ENCODE peak calls at places on chromosome 18, in seven cellular contexts. One of them, this sample, is unnamed.

GRCh38 chr18:50700245-50701165 is 119.3 kb downstream of the MRO start:
- DNase-seq in adrenal gland: no peak
- DNase-seq in tibial artery: peak; percentile 31
- DNase-seq in lung: no peak
- DNase-seq in NB4: no peak
- DNase-seq in HL-60: no peak
- DNase-seq in nephron progenitor cell: no peak
- DNase-seq in this sample: no peak

GRCh38 chr18:57649536-57650495 is 28.2 kb upstream of the NARS1 start:
- DNase-seq in adrenal gland: no peak
- DNase-seq in tibial artery: no peak
- DNase-seq in lung: no peak
- DNase-seq in NB4: no peak
- DNase-seq in HL-60: peak; percentile 60
- DNase-seq in nephron progenitor cell: no peak
- DNase-seq in this sample: no peak

GRCh38 chr18:49814147-49814499 is 790 bp upstream of the ACAA2 start:
- DNase-seq in adrenal gland: peak; percentile 84
- DNase-seq in tibial artery: peak; percentile 86
- DNase-seq in lung: peak; percentile 53
- DNase-seq in NB4: peak; percentile 65
- DNase-seq in HL-60: peak; percentile 30
- DNase-seq in nephron progenitor cell: peak; percentile 64
- DNase-seq in this sample: no peak

GRCh38 chr18:42341423-42341822 is 386.4 kb downstream of the PIK3C3 start:
- DNase-seq in adrenal gland: no peak
- DNase-seq in tibial artery: no peak
- DNase-seq in lung: no peak
- DNase-seq in NB4: no peak
- DNase-seq in HL-60: no peak
- DNase-seq in nephron progenitor cell: no peak
- DNase-seq in this sample: no peak

GRCh38 chr18:6479699-6480098 is 65.0 kb upstream of the L3MBTL4 start:
- DNase-seq in adrenal gland: no peak
- DNase-seq in tibial artery: no peak
- DNase-seq in lung: no peak
- DNase-seq in NB4: no peak
- DNase-seq in HL-60: no peak
- DNase-seq in nephron progenitor cell: no peak
- DNase-seq in this sample: no peak

GRCh38 chr18:2625217-2625616 is 30.3 kb upstream of the SMCHD1 start:
- DNase-seq in adrenal gland: no peak
- DNase-seq in tibial artery: no peak
- DNase-seq in lung: no peak
- DNase-seq in NB4: no peak
- DNase-seq in HL-60: no peak
- DNase-seq in nephron progenitor cell: no peak
- DNase-seq in this sample: no peak

GRCh38 chr18:23966909-23967308 is 47.6 kb upstream of the TTC39C start:
- DNase-seq in adrenal gland: no peak
- DNase-seq in tibial artery: no peak
- DNase-seq in lung: no peak
- DNase-seq in NB4: no peak
- DNase-seq in HL-60: no peak
- DNase-seq in nephron progenitor cell: no peak
- DNase-seq in this sample: no peak

GRCh38 chr18:49944681-49945080 is 131.3 kb upstream of the ACAA2 start:
- DNase-seq in adrenal gland: peak; percentile 57
- DNase-seq in tibial artery: no peak
- DNase-seq in lung: no peak
- DNase-seq in NB4: peak; percentile 15
- DNase-seq in HL-60: no peak
- DNase-seq in nephron progenitor cell: peak; percentile 54
- DNase-seq in this sample: no peak

GRCh38 chr18:8003878-8004675 is 437.0 kb downstream of the PTPRM start:
- DNase-seq in adrenal gland: no peak
- DNase-seq in tibial artery: no peak
- DNase-seq in lung: peak; percentile 36
- DNase-seq in NB4: no peak
- DNase-seq in HL-60: no peak
- DNase-seq in nephron progenitor cell: no peak
- DNase-seq in this sample: no peak

GRCh38 chr18:79599503-79599931 is 80.1 kb upstream of the CTDP1 start:
- DNase-seq in adrenal gland: no peak
- DNase-seq in tibial artery: peak; percentile 53
- DNase-seq in lung: no peak
- DNase-seq in NB4: no peak
- DNase-seq in HL-60: no peak
- DNase-seq in nephron progenitor cell: peak; percentile 4
- DNase-seq in this sample: no peak

GRCh38 chr18:77209587-77209986 is 40.1 kb upstream of the GALR1 start:
- DNase-seq in adrenal gland: no peak
- DNase-seq in tibial artery: no peak
- DNase-seq in lung: no peak
- DNase-seq in NB4: peak; percentile 18
- DNase-seq in HL-60: no peak
- DNase-seq in nephron progenitor cell: no peak
- DNase-seq in this sample: no peak

GRCh38 chr18:70036771-70037452 is 89.2 kb upstream of the CD226 start:
- DNase-seq in adrenal gland: no peak
- DNase-seq in tibial artery: no peak
- DNase-seq in lung: no peak
- DNase-seq in NB4: no peak
- DNase-seq in HL-60: no peak
- DNase-seq in nephron progenitor cell: no peak
- DNase-seq in this sample: no peak

GRCh38 chr18:63128242-63128967 is 191.2 kb downstream of the BCL2 start:
- DNase-seq in adrenal gland: no peak
- DNase-seq in tibial artery: no peak
- DNase-seq in lung: no peak
- DNase-seq in NB4: no peak
- DNase-seq in HL-60: no peak
- DNase-seq in nephron progenitor cell: no peak
- DNase-seq in this sample: no peak

GRCh38 chr18:56312554-56312953 is 325.8 kb downstream of the TXNL1 start:
- DNase-seq in adrenal gland: no peak
- DNase-seq in tibial artery: no peak
- DNase-seq in lung: no peak
- DNase-seq in NB4: no peak
- DNase-seq in HL-60: no peak
- DNase-seq in nephron progenitor cell: no peak
- DNase-seq in this sample: no peak

GRCh38 chr18:69383191-69383590 is 17.5 kb upstream of the DOK6 start:
- DNase-seq in adrenal gland: no peak
- DNase-seq in tibial artery: no peak
- DNase-seq in lung: no peak
- DNase-seq in NB4: no peak
- DNase-seq in HL-60: no peak
- DNase-seq in nephron progenitor cell: no peak
- DNase-seq in this sample: no peak

GRCh38 chr18:58235001-58235436 is 191.0 kb downstream of the NEDD4L start:
- DNase-seq in adrenal gland: no peak
- DNase-seq in tibial artery: no peak
- DNase-seq in lung: no peak
- DNase-seq in NB4: no peak
- DNase-seq in HL-60: no peak
- DNase-seq in nephron progenitor cell: no peak
- DNase-seq in this sample: no peak

GRCh38 chr18:28176933-28177827 is at the start of gene CDH2:
- DNase-seq in adrenal gland: peak; percentile 91
- DNase-seq in tibial artery: no peak
- DNase-seq in lung: no peak
- DNase-seq in NB4: no peak
- DNase-seq in HL-60: no peak
- DNase-seq in nephron progenitor cell: peak; percentile 80
- DNase-seq in this sample: no peak

GRCh38 chr18:9348766-9349165 is 14.2 kb downstream of the TWSG1 start:
- DNase-seq in adrenal gland: no peak
- DNase-seq in tibial artery: no peak
- DNase-seq in lung: no peak
- DNase-seq in NB4: no peak
- DNase-seq in HL-60: no peak
- DNase-seq in nephron progenitor cell: no peak
- DNase-seq in this sample: no peak

GRCh38 chr18:58005036-58005435 is 39.0 kb upstream of the NEDD4L start:
- DNase-seq in adrenal gland: no peak
- DNase-seq in tibial artery: no peak
- DNase-seq in lung: no peak
- DNase-seq in NB4: no peak
- DNase-seq in HL-60: no peak
- DNase-seq in nephron progenitor cell: no peak
- DNase-seq in this sample: no peak

GRCh38 chr18:69787825-69788547 is 159.7 kb downstream of the CD226 start:
- DNase-seq in adrenal gland: no peak
- DNase-seq in tibial artery: no peak
- DNase-seq in lung: no peak
- DNase-seq in NB4: peak; percentile 29
- DNase-seq in HL-60: no peak
- DNase-seq in nephron progenitor cell: no peak
- DNase-seq in this sample: no peak

GRCh38 chr18:7904529-7904928 is 337.4 kb downstream of the PTPRM start:
- DNase-seq in adrenal gland: no peak
- DNase-seq in tibial artery: no peak
- DNase-seq in lung: no peak
- DNase-seq in NB4: no peak
- DNase-seq in HL-60: no peak
- DNase-seq in nephron progenitor cell: no peak
- DNase-seq in this sample: no peak

GRCh38 chr18:76449110-76449453 is 46.0 kb downstream of the ZNF516 start:
- DNase-seq in adrenal gland: no peak
- DNase-seq in tibial artery: no peak
- DNase-seq in lung: no peak
- DNase-seq in NB4: no peak
- DNase-seq in HL-60: no peak
- DNase-seq in nephron progenitor cell: no peak
- DNase-seq in this sample: peak; percentile 82

GRCh38 chr18:69031571-69032451 is 233.9 kb downstream of the CCDC102B start:
- DNase-seq in adrenal gland: no peak
- DNase-seq in tibial artery: no peak
- DNase-seq in lung: no peak
- DNase-seq in NB4: no peak
- DNase-seq in HL-60: no peak
- DNase-seq in nephron progenitor cell: no peak
- DNase-seq in this sample: no peak

DNA sequence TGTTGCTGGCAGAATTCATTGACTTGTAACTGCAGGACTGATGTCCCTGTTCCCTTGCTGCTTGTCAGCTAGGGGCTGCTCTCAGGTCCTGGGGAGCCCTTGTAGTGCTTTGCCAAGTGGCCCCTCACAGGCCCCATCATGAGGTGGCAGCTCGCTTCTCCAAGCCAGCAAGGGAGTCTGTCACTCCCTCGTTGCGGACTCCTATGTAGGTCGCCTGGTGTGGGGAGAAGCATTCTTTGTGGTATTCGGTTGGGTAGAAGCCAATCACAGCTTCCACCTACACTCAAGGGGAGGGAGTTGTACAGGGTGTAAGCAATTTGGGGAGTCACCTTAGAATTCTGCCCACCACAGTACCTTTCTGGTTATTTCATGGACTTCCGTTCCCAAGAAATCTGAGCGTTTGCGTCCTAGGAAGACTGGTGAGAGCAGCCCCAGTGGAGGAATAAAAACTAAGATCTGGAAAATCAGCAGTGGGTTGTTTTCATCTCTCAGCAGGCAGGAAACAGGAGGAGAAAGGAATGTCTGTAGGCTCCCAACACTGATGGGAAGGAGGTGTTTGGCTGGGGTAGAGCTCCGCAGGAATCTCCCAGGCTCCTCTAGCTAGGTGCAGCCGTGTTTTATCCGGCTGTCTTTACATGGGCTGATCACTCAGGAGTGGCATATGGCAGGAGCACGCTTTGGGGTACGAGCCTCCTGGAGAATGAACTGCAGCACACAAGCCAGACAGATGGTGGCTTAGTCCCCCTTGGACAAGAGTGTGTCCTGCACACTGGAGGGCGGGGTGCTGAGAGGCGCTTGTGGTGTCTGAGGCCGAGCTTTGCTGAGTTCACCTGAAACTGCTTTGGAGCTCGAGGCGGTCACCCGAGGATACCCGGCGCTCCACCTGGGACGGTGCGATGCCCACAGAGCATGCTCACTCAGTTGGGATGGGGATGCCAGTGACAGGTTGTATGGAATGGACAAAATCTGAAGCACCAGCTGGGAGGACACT is 58.3 kb downstream of the LDLRAD4 start:
- DNase-seq in adrenal gland: no peak
- DNase-seq in tibial artery: no peak
- DNase-seq in lung: no peak
- DNase-seq in NB4: no peak
- DNase-seq in HL-60: no peak
- DNase-seq in nephron progenitor cell: no peak
- DNase-seq in this sample: no peak
- TF ChIP-seq CTCF in adrenal gland: no peak
- TF ChIP-seq CTCF in tibial artery: no peak
- TF ChIP-seq CTCF in lung: no peak
- TF ChIP-seq CTCF in NB4: no peak
- TF ChIP-seq CTCF in HL-60: no peak
- TF ChIP-seq CTCF in nephron progenitor cell: no peak
- TF ChIP-seq CTCF in this sample: no peak

GRCh38 chr18:55246278-55246677 is 287.0 kb upstream of the CCDC68 start:
- DNase-seq in adrenal gland: no peak
- DNase-seq in tibial artery: no peak
- DNase-seq in lung: no peak
- DNase-seq in NB4: no peak
- DNase-seq in HL-60: no peak
- DNase-seq in nephron progenitor cell: no peak
- DNase-seq in this sample: no peak
- TF ChIP-seq CTCF in adrenal gland: no peak
- TF ChIP-seq CTCF in tibial artery: no peak
- TF ChIP-seq CTCF in lung: no peak
- TF ChIP-seq CTCF in NB4: no peak
- TF ChIP-seq CTCF in HL-60: no peak
- TF ChIP-seq CTCF in nephron progenitor cell: no peak
- TF ChIP-seq CTCF in this sample: no peak

GRCh38 chr18:52607985-52608384 is 268.0 kb downstream of the DCC start:
- DNase-seq in adrenal gland: no peak
- DNase-seq in tibial artery: no peak
- DNase-seq in lung: no peak
- DNase-seq in NB4: no peak
- DNase-seq in HL-60: no peak
- DNase-seq in nephron progenitor cell: no peak
- DNase-seq in this sample: no peak
- TF ChIP-seq CTCF in adrenal gland: no peak
- TF ChIP-seq CTCF in tibial artery: no peak
- TF ChIP-seq CTCF in lung: no peak
- TF ChIP-seq CTCF in NB4: no peak
- TF ChIP-seq CTCF in HL-60: no peak
- TF ChIP-seq CTCF in nephron progenitor cell: no peak
- TF ChIP-seq CTCF in this sample: no peak

GRCh38 chr18:45014047-45014501 is 333.4 kb downstream of the SETBP1 start:
- DNase-seq in adrenal gland: no peak
- DNase-seq in tibial artery: peak; percentile 72
- DNase-seq in lung: no peak
- DNase-seq in NB4: no peak
- DNase-seq in HL-60: no peak
- DNase-seq in nephron progenitor cell: no peak
- DNase-seq in this sample: no peak
- TF ChIP-seq CTCF in adrenal gland: no peak
- TF ChIP-seq CTCF in tibial artery: peak; percentile 20
- TF ChIP-seq CTCF in lung: no peak
- TF ChIP-seq CTCF in NB4: no peak
- TF ChIP-seq CTCF in HL-60: no peak
- TF ChIP-seq CTCF in nephron progenitor cell: no peak
- TF ChIP-seq CTCF in this sample: no peak

This sample was measured in vagina.